ENCODE peak calls at places on chromosomes 3 and 15, in ten cellular contexts. C, L, S, E, A, U, D, Q, B and O are unnamed samples.

GRCh38 chr3:7760718-7761117 is 740.9 kb upstream of the LMCD1 start:
- DNase-seq in C (no peak), L (no peak), S (no peak), E (no peak), A (no peak), U (no peak), D (no peak), Q (no peak), B (no peak), O (no peak)

GRCh38 chr15:63322541-63322940 is 45.1 kb downstream of the APH1B start:
- DNase-seq in C (peak), L (no peak), S (peak), E (peak), A (peak), U (no peak), D (no peak), Q (no peak), B (no peak), O (no peak)

GRCh38 chr3:56894912-56895431 is 93.2 kb upstream of the ARHGEF3 start:
- DNase-seq in C (no peak), L (no peak), S (no peak), E (no peak), A (no peak), U (no peak), D (peak), Q (peak), B (no peak), O (no peak)

GRCh38 chr3:13288732-13289718 is 131.1 kb downstream of the NUP210 start:
- DNase-seq in C (no peak), L (no peak), S (no peak), E (no peak), A (no peak), U (no peak), D (no peak), Q (peak), B (no peak), O (no peak)

GRCh38 chr3:60281970-60282369 is 969.3 kb downstream of the FHIT start:
- DNase-seq in C (no peak), L (no peak), S (no peak), E (no peak), A (no peak), U (no peak), D (no peak), Q (no peak), B (no peak), O (no peak)

GRCh38 chr3:39850707-39851014 is 41.3 kb downstream of the MYRIP start:
- DNase-seq in C (no peak), L (no peak), S (no peak), E (no peak), A (no peak), U (no peak), D (no peak), Q (no peak), B (no peak), O (no peak)

GRCh38 chr15:83654379-83655236 is 685 bp downstream of the ADAMTSL3 start:
- DNase-seq in C (no peak), L (no peak), S (no peak), E (peak), A (no peak), U (peak), D (no peak), Q (no peak), B (no peak), O (peak)

GRCh38 chr3:117735481-117736101 is 1026.0 kb downstream of the TUSC7 start:
- DNase-seq in C (no peak), L (no peak), S (no peak), E (no peak), A (peak), U (no peak), D (no peak), Q (peak), B (no peak), O (no peak)

GRCh38 chr3:28226020-28226419 is 15.4 kb upstream of the CMC1 start:
- DNase-seq in C (no peak), L (no peak), S (no peak), E (no peak), A (no peak), U (no peak), D (no peak), Q (no peak), B (no peak), O (no peak)

GRCh38 chr3:197354195-197355059 is 56.0 kb upstream of the DLG1 start:
- DNase-seq in C (no peak), L (no peak), S (no peak), E (peak), A (peak), U (peak), D (peak), Q (peak), B (no peak), O (peak)

GRCh38 chr3:86104154-86104553 is 886.8 kb downstream of the VGLL3 start:
- DNase-seq in C (no peak), L (no peak), S (no peak), E (no peak), A (no peak), U (no peak), D (no peak), Q (no peak), B (no peak), O (no peak)

GRCh38 chr3:87248831-87249230 is 21.7 kb downstream of the CHMP2B start:
- DNase-seq in C (no peak), L (no peak), S (no peak), E (no peak), A (no peak), U (no peak), D (no peak), Q (no peak), B (no peak), O (no peak)

GRCh38 chr3:69993747-69994146 is 5.8 kb upstream of the SAMMSON start:
- DNase-seq in C (peak), L (no peak), S (no peak), E (no peak), A (no peak), U (no peak), D (no peak), Q (no peak), B (no peak), O (no peak)

GRCh38 chr3:127002195-127003174 is 19.6 kb downstream of the PLXNA1 start:
- DNase-seq in C (peak), L (peak), S (peak), E (peak), A (peak), U (peak), D (peak), Q (peak), B (no peak), O (peak)

GRCh38 chr3:64848822-64849221 is 161.0 kb upstream of the ADAMTS9 start:
- DNase-seq in C (no peak), L (no peak), S (no peak), E (no peak), A (peak), U (no peak), D (no peak), Q (no peak), B (no peak), O (no peak)

GRCh38 chr3:195069501-195070251 is 201.3 kb downstream of the XXYLT1 start:
- DNase-seq in C (no peak), L (no peak), S (no peak), E (no peak), A (no peak), U (no peak), D (no peak), Q (no peak), B (no peak), O (no peak)

GRCh38 chr15:36790891-36791290 is 211.5 kb downstream of the CDIN1 start:
- DNase-seq in C (no peak), L (no peak), S (no peak), E (no peak), A (no peak), U (no peak), D (no peak), Q (no peak), B (no peak), O (no peak)

GRCh38 chr3:14462738-14463137 is 60.3 kb downstream of the SLC6A6 start:
- DNase-seq in C (no peak), L (no peak), S (no peak), E (no peak), A (no peak), U (no peak), D (no peak), Q (no peak), B (no peak), O (no peak)

GRCh38 chr3:80688814-80689213 is 921.0 kb upstream of the ROBO1 start:
- DNase-seq in C (no peak), L (no peak), S (no peak), E (no peak), A (peak), U (no peak), D (no peak), Q (peak), B (no peak), O (no peak)

GRCh38 chr3:12994357-12994606 is 78.9 kb downstream of the IQSEC1 start:
- DNase-seq in C (no peak), L (peak), S (no peak), E (peak), A (no peak), U (peak), D (no peak), Q (no peak), B (no peak), O (no peak)

GRCh38 chr3:27165348-27165747 is 203.8 kb downstream of the NEK10 start:
- DNase-seq in C (no peak), L (no peak), S (no peak), E (no peak), A (peak), U (no peak), D (no peak), Q (peak), B (no peak), O (no peak)

GRCh38 chr3:128482857-128483656 is 9.9 kb downstream of the GATA2 start:
- DNase-seq in C (peak), L (no peak), S (no peak), E (no peak), A (peak), U (peak), D (no peak), Q (peak), B (no peak), O (peak)

GRCh38 chr3:100606894-100607512 is 2.4 kb upstream of the ADGRG7 start:
- DNase-seq in C (no peak), L (no peak), S (no peak), E (no peak), A (no peak), U (no peak), D (no peak), Q (no peak), B (no peak), O (no peak)

GRCh38 chr15:101242999-101243336 is 8.9 kb downstream of the CHSY1 start:
- DNase-seq in C (no peak), L (no peak), S (no peak), E (no peak), A (no peak), U (no peak), D (no peak), Q (peak), B (no peak), O (no peak)

GRCh38 chr3:43405888-43406636 is 119.7 kb downstream of the SNRK start:
- DNase-seq in C (no peak), L (no peak), S (no peak), E (no peak), A (peak), U (no peak), D (no peak), Q (peak), B (no peak), O (no peak)

GRCh38 chr15:42796955-42797779 is 60.2 kb upstream of the CDAN1 start:
- DNase-seq in C (no peak), L (no peak), S (no peak), E (no peak), A (no peak), U (no peak), D (no peak), Q (no peak), B (no peak), O (no peak)

GRCh38 chr15:65062726-65063125 is 5.1 kb downstream of the RASL12 start:
- DNase-seq in C (no peak), L (no peak), S (no peak), E (no peak), A (no peak), U (no peak), D (no peak), Q (no peak), B (no peak), O (no peak)

GRCh38 chr3:60448668-60449067 is 802.6 kb downstream of the FHIT start:
- DNase-seq in C (no peak), L (no peak), S (no peak), E (no peak), A (no peak), U (no peak), D (no peak), Q (no peak), B (no peak), O (no peak)

GRCh38 chr3:72661115-72661457 is 187.2 kb downstream of the SHQ1 start:
- DNase-seq in C (no peak), L (no peak), S (no peak), E (no peak), A (peak), U (no peak), D (no peak), Q (peak), B (no peak), O (no peak)

GRCh38 chr3:52222319-52223221 is 2.9 kb downstream of the TLR9 start:
- DNase-seq in C (no peak), L (no peak), S (no peak), E (peak), A (no peak), U (no peak), D (no peak), Q (no peak), B (peak), O (no peak)

GRCh38 chr3:108031893-108032292 is 58.9 kb downstream of the CD47 start:
- DNase-seq in C (no peak), L (no peak), S (no peak), E (no peak), A (no peak), U (no peak), D (no peak), Q (no peak), B (no peak), O (no peak)

GRCh38 chr3:8986741-8987672 is 23.7 kb upstream of the RAD18 start:
- DNase-seq in C (no peak), L (no peak), S (no peak), E (no peak), A (no peak), U (no peak), D (no peak), Q (no peak), B (no peak), O (no peak)

GRCh38 chr15:92920595-92921169 is 20.6 kb downstream of the CHD2 start:
- DNase-seq in C (no peak), L (no peak), S (no peak), E (no peak), A (no peak), U (no peak), D (no peak), Q (no peak), B (no peak), O (no peak)

GRCh38 chr3:37737134-37737533 is 124.5 kb upstream of the CTDSPL start:
- DNase-seq in C (no peak), L (no peak), S (no peak), E (no peak), A (no peak), U (no peak), D (no peak), Q (no peak), B (no peak), O (no peak)

GRCh38 chr15:71679223-71680078 is 130.9 kb upstream of the NR2E3 start:
- DNase-seq in C (no peak), L (no peak), S (no peak), E (no peak), A (peak), U (no peak), D (no peak), Q (peak), B (no peak), O (no peak)

GRCh38 chr15:100525894-100526512 is 2.7 kb downstream of the CERS3 start:
- DNase-seq in C (no peak), L (no peak), S (no peak), E (peak), A (no peak), U (no peak), D (no peak), Q (no peak), B (no peak), O (no peak)

GRCh38 chr15:85760531-85761371 is 34.0 kb downstream of the KLHL25 start:
- DNase-seq in C (no peak), L (no peak), S (no peak), E (no peak), A (no peak), U (no peak), D (no peak), Q (no peak), B (no peak), O (peak)
- TF ChIP-seq CTCF in C (no peak), L (no peak), S (no peak), E (no peak), A (peak), U (no peak), D (no peak), Q (no peak), B (no peak), O (no peak)

GRCh38 chr3:46845860-46846623 is 17.2 kb downstream of the MYL3 start:
- DNase-seq in C (peak), L (peak), S (peak), E (peak), A (peak), U (peak), D (no peak), Q (peak), B (peak), O (peak)
- TF ChIP-seq CTCF in C (peak), L (peak), S (peak), E (peak), A (peak), U (peak), D (peak), Q (peak), B (peak), O (peak)

GRCh38 chr3:50630916-50631315 is 14.0 kb downstream of the MAPKAPK3 start:
- DNase-seq in C (no peak), L (no peak), S (no peak), E (no peak), A (no peak), U (no peak), D (no peak), Q (peak), B (no peak), O (no peak)
- TF ChIP-seq CTCF in C (no peak), L (no peak), S (no peak), E (no peak), A (no peak), U (no peak), D (no peak), Q (no peak), B (no peak), O (no peak)

GRCh38 chr15:94081829-94082228 is 149.5 kb upstream of the MCTP2 start:
- DNase-seq in C (no peak), L (no peak), S (no peak), E (no peak), A (no peak), U (no peak), D (no peak), Q (no peak), B (no peak), O (no peak)

GRCh38 chr15:94080989-94081605 is 150.3 kb upstream of the MCTP2 start:
- DNase-seq in C (no peak), L (no peak), S (no peak), E (no peak), A (no peak), U (no peak), D (no peak), Q (no peak), B (no peak), O (no peak)

GRCh38 chr15:94086360-94086759 is 145.0 kb upstream of the MCTP2 start:
- DNase-seq in C (no peak), L (no peak), S (no peak), E (no peak), A (peak), U (no peak), D (no peak), Q (peak), B (no peak), O (no peak)

GRCh38 chr15:94080416-94080815 is 150.9 kb upstream of the MCTP2 start:
- DNase-seq in C (no peak), L (no peak), S (peak), E (no peak), A (peak), U (peak), D (no peak), Q (peak), B (no peak), O (peak)

DNA sequence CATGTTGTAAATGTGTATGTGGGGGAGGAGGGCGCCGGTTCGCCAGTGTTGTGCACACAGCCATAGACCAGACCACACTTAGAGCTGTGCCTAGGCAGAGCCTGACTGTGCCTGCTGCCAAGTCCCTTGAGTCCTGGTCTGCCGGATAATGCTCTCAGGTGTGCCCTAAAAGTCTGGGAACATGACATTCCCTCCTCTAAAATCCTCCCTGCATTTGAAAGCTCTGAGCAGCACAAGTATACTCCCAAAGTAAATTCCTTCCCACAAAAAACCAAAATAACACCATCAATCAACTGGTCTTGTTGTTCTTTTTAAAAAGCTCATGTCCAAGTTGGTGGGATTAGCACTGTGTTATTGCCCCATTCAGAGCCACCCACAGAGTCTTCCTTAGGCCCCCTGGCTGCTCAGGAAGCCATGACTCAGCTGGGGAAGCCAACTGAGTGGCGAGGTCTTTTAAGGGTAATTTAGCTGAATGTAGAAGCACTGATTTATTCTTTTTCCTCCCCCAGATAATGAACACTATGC is 147.8 kb upstream of the MCTP2 start:
- DNase-seq in C (no peak), L (no peak), S (peak), E (no peak), A (peak), U (no peak), D (no peak), Q (peak), B (no peak), O (no peak)
- TF ChIP-seq CTCF in C (no peak), L (no peak), S (no peak), E (no peak), A (peak), U (no peak), D (no peak), Q (no peak), B (no peak), O (no peak)

GRCh38 chr15:33244471-33244870 is 50.0 kb upstream of the FMN1 start:
- DNase-seq in C (no peak), L (no peak), S (no peak), E (no peak), A (no peak), U (no peak), D (no peak), Q (no peak), B (no peak), O (no peak)

GRCh38 chr15:33243393-33243792 is 48.9 kb upstream of the FMN1 start:
- DNase-seq in C (no peak), L (no peak), S (no peak), E (no peak), A (no peak), U (no peak), D (no peak), Q (peak), B (no peak), O (no peak)

GRCh38 chr15:33243869-33244268 is 49.4 kb upstream of the FMN1 start:
- DNase-seq in C (no peak), L (no peak), S (no peak), E (no peak), A (peak), U (no peak), D (no peak), Q (peak), B (no peak), O (no peak)

GRCh38 chr15:33242165-33242564 is 47.7 kb upstream of the FMN1 start:
- DNase-seq in C (no peak), L (no peak), S (no peak), E (no peak), A (no peak), U (no peak), D (no peak), Q (peak), B (no peak), O (no peak)

GRCh38 chr15:33242669-33243191 is 48.2 kb upstream of the FMN1 start:
- DNase-seq in C (peak), L (no peak), S (no peak), E (no peak), A (no peak), U (no peak), D (no peak), Q (peak), B (no peak), O (no peak)
- TF ChIP-seq CTCF in C (peak), L (peak), S (no peak), E (no peak), A (peak), U (peak), D (peak), Q (peak), B (no peak), O (peak)

DNA sequence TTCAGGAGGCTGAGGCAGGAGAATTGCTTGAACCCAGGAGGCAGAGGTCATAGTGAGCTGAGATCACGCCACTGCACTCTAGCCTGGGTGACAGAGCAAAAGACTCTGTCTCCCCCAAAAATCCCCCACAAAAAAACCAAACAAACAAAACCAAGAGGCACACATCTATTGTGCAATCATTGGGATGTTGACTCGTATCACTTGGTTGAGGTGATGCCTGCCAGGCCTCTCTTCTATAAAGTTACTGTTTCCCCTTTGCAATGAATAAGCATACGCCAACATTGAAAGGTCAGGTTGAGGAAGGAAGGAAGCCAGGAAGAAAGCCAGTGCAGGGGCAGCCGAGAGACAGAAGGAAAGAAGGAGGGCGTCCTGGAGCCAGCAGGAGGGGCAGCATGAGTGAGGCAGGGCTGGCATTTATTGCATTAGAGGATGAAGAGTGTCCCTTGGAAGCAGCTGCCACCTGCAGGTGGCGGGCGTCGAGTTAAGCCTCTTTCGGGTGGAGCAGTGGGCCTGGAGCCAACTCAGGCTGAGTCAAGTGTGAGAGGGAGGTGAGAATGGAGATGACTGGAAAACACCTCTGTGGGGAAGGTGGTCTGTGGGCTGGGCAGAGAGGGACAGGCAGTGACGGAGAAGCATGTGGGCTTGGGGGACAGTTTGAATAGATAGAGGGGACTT is 8.3 kb upstream of the CSPG4 start:
- DNase-seq in C (peak), L (no peak), S (no peak), E (no peak), A (no peak), U (no peak), D (no peak), Q (peak), B (no peak), O (peak)
- TF ChIP-seq CTCF in C (peak), L (peak), S (no peak), E (no peak), A (peak), U (peak), D (peak), Q (no peak), B (no peak), O (no peak)